ENCODE peak calls at places on chromosomes 16 and 17, in six cellular contexts. One of them, this sample, is unnamed.

GRCh38 chr16:23691483-23692189 is 12.9 kb downstream of the PLK1 start:
- DNase-seq in IMR-90: no peak
- DNase-seq in NCI-H187 treated with DMSO at 0.1 percent for 48 hours: no peak
- DNase-seq in GM04504: no peak
- DNase-seq in AG10803: peak
- DNase-seq in OCI-LY7: no peak
- DNase-seq in this sample: no peak

GRCh38 chr16:66588981-66589713 is 9.9 kb downstream of the CMTM2 start:
- DNase-seq in AG10803: no peak
- DNase-seq in GM04504: no peak
- DNase-seq in NCI-H187 treated with DMSO at 0.1 percent for 48 hours: no peak
- DNase-seq in IMR-90: peak
- DNase-seq in OCI-LY7: peak
- DNase-seq in this sample: peak

GRCh38 chr17:74453665-74454196 is 12.7 kb upstream of the CD300A start:
- DNase-seq in OCI-LY7: peak
- DNase-seq in AG10803: no peak
- DNase-seq in IMR-90: no peak
- DNase-seq in NCI-H187 treated with DMSO at 0.1 percent for 48 hours: peak
- DNase-seq in GM04504: no peak
- DNase-seq in this sample: peak

GRCh38 chr17:36933174-36934143 is 3.8 kb upstream of the LHX1 start:
- DNase-seq in NCI-H187 treated with DMSO at 0.1 percent for 48 hours: no peak
- DNase-seq in IMR-90: no peak
- DNase-seq in OCI-LY7: no peak
- DNase-seq in AG10803: no peak
- DNase-seq in GM04504: no peak
- DNase-seq in this sample: no peak

GRCh38 chr16:85399583-85400284 is 213.4 kb upstream of the GSE1 start:
- DNase-seq in IMR-90: no peak
- DNase-seq in AG10803: no peak
- DNase-seq in NCI-H187 treated with DMSO at 0.1 percent for 48 hours: no peak
- DNase-seq in OCI-LY7: no peak
- DNase-seq in GM04504: no peak
- DNase-seq in this sample: no peak

GRCh38 chr16:29915590-29916247 is 10.3 kb downstream of the KCTD13 start:
- DNase-seq in GM04504: no peak
- DNase-seq in OCI-LY7: no peak
- DNase-seq in AG10803: no peak
- DNase-seq in NCI-H187 treated with DMSO at 0.1 percent for 48 hours: no peak
- DNase-seq in IMR-90: peak
- DNase-seq in this sample: no peak

GRCh38 chr17:58272367-58273280 is 8.1 kb downstream of the MPO start:
- DNase-seq in IMR-90: no peak
- DNase-seq in OCI-LY7: no peak
- DNase-seq in NCI-H187 treated with DMSO at 0.1 percent for 48 hours: no peak
- DNase-seq in GM04504: no peak
- DNase-seq in AG10803: no peak
- DNase-seq in this sample: no peak

GRCh38 chr16:53482123-53482522 is 20.9 kb downstream of the AKTIP start:
- DNase-seq in IMR-90: peak
- DNase-seq in OCI-LY7: no peak
- DNase-seq in GM04504: no peak
- DNase-seq in AG10803: peak
- DNase-seq in NCI-H187 treated with DMSO at 0.1 percent for 48 hours: no peak
- DNase-seq in this sample: no peak

GRCh38 chr17:14427914-14428639 is 127.2 kb downstream of the HS3ST3B1 start:
- DNase-seq in GM04504: no peak
- DNase-seq in NCI-H187 treated with DMSO at 0.1 percent for 48 hours: no peak
- DNase-seq in AG10803: no peak
- DNase-seq in OCI-LY7: peak
- DNase-seq in IMR-90: no peak
- DNase-seq in this sample: no peak